ENCODE peak calls at places on chromosome 15, in eight cellular contexts. T is psoas muscle; Z is CD4-positive, alpha-beta T cell; R is HCT116; O is breast epithelium; C is cardiac muscle cell; L is stomach; H is brain microvascular endothelial cell. U is an unnamed sample.
A peak's percentile ranks its signal among the peaks of the same experiment; 100 is the strongest.

GRCh38 chr15:31300208-31300661 is 26.4 kb upstream of the KLF13 start:
- DNase-seq in T (no peak), Z (no peak), R (no peak), O (no peak), C (no peak), L (no peak), H (no peak), U (no peak)

GRCh38 chr15:99476413-99477222 is 89.2 kb upstream of the MEF2A start:
- DNase-seq in T (peak; percentile 82), Z (peak; percentile 39), R (no peak), O (peak; percentile 57), C (peak; percentile 97), L (peak; percentile 43), H (peak; percentile 97), U (no peak)

GRCh38 chr15:79440355-79440908 is 8.3 kb downstream of the MINAR1 start:
- DNase-seq in T (no peak), Z (no peak), R (no peak), O (no peak), C (no peak), L (no peak), H (no peak), U (no peak)

GRCh38 chr15:62163847-62164499 is 1.1 kb downstream of the C2CD4B start:
- DNase-seq in T (no peak), Z (no peak), R (no peak), O (no peak), C (no peak), L (peak; percentile 37), H (no peak), U (no peak)

GRCh38 chr15:45393851-45394250 is 15.5 kb upstream of the GATM start:
- DNase-seq in T (no peak), Z (no peak), R (no peak), O (no peak), C (no peak), L (no peak), H (no peak), U (no peak)

GRCh38 chr15:52289629-52290081 is 5.9 kb downstream of the MYO5C start:
- DNase-seq in T (no peak), Z (no peak), R (no peak), O (peak; percentile 54), C (no peak), L (peak; percentile 66), H (no peak), U (no peak)

GRCh38 chr15:96629501-96629900 is 299.0 kb downstream of the NR2F2 start:
- DNase-seq in T (peak; percentile 23), Z (no peak), R (no peak), O (no peak), C (no peak), L (peak; percentile 60), H (peak; percentile 1), U (no peak)

GRCh38 chr15:77387355-77388105 is 32.4 kb downstream of the PEAK1 start:
- DNase-seq in T (no peak), Z (no peak), R (no peak), O (no peak), C (peak; percentile 18), L (no peak), H (no peak), U (no peak)

GRCh38 chr15:65829150-65829764 is 37.2 kb upstream of the DENND4A start:
- DNase-seq in T (no peak), Z (no peak), R (peak; percentile 38), O (no peak), C (peak; percentile 45), L (no peak), H (no peak), U (no peak)

GRCh38 chr15:53586815-53587214 is 172.6 kb downstream of the WDR72 start:
- DNase-seq in T (no peak), Z (no peak), R (peak; percentile 28), O (no peak), C (no peak), L (peak; percentile 31), H (peak; percentile 11), U (no peak)

GRCh38 chr15:37758412-37758811 is 176.0 kb upstream of the TMCO5A start:
- DNase-seq in T (no peak), Z (no peak), R (no peak), O (no peak), C (no peak), L (peak; percentile 28), H (no peak), U (no peak)

GRCh38 chr15:34122771-34123183 is 20.9 kb downstream of the PGBD4 start:
- DNase-seq in T (no peak), Z (no peak), R (no peak), O (no peak), C (peak; percentile 87), L (no peak), H (peak; percentile 97), U (no peak)

GRCh38 chr15:48899793-48900192 is 21.9 kb downstream of the EID1 start:
- DNase-seq in T (no peak), Z (no peak), R (no peak), O (no peak), C (no peak), L (no peak), H (no peak), U (no peak)

GRCh38 chr15:66848666-66849392 is 146.8 kb downstream of the SMAD6 start:
- DNase-seq in T (no peak), Z (no peak), R (no peak), O (no peak), C (no peak), L (no peak), H (no peak), U (peak; percentile 37)

DNA sequence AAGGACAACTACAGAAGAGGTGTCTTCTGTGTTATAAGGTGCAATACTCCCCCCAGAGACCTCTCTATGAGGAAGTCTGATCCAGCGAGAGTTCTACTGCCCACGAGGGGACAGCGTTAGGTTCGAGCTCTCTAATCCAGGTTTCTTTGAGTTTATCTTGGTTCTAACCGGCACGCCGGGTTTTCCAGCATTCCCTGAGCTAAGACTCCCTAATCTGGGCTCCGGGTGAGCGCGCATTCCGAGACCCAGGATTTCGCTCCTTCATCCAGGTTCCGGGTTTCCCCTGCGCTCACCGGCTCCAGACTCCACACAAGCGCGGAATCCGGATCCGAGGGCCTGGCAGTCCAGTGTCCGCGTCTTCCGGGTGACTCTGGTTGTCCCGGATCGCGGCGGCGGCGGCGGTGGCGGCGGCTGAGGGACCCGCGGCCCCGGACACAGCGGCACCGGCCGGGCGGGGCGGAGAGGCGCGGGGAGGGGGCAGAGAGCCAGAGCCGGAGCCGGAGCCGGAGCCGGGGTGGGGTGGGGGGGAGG is at the start of gene ZNF609:
- DNase-seq in T (peak; percentile 97), Z (peak; percentile 82), R (peak; percentile 95), O (peak; percentile 88), C (peak; percentile 97), L (peak; percentile 94), H (peak; percentile 93), U (peak; percentile 88)
- TF ChIP-seq CTCF in T (no peak), Z (no peak), R (no peak), O (no peak), C (no peak), L (no peak), H (no peak), U (no peak)

GRCh38 chr15:50774450-50774849 is 8.9 kb upstream of the SPPL2A start:
- DNase-seq in T (no peak), Z (no peak), R (no peak), O (no peak), C (no peak), L (no peak), H (no peak), U (no peak)

GRCh38 chr15:50778089-50778488 is 12.6 kb upstream of the SPPL2A start:
- DNase-seq in T (no peak), Z (no peak), R (no peak), O (no peak), C (no peak), L (no peak), H (no peak), U (no peak)

GRCh38 chr15:50773389-50773788 is 7.9 kb upstream of the SPPL2A start:
- DNase-seq in T (no peak), Z (no peak), R (no peak), O (no peak), C (no peak), L (no peak), H (no peak), U (no peak)

GRCh38 chr15:50777045-50777444 is 11.5 kb upstream of the SPPL2A start:
- DNase-seq in T (no peak), Z (no peak), R (no peak), O (no peak), C (no peak), L (no peak), H (no peak), U (no peak)
- TF ChIP-seq CTCF in T (no peak), Z (no peak), R (peak; percentile 31), O (no peak), C (no peak), L (no peak), H (no peak), U (peak; percentile 26)

GRCh38 chr15:93037341-93038063 is 51.5 kb downstream of the RGMA start:
- DNase-seq in T (peak; percentile 69), Z (no peak), R (no peak), O (peak; percentile 53), C (peak; percentile 55), L (no peak), H (peak; percentile 25), U (no peak)
- TF ChIP-seq CTCF in T (peak; percentile 20), Z (no peak), R (no peak), O (no peak), C (peak; percentile 37), L (no peak), H (peak; percentile 47), U (no peak)

DNA sequence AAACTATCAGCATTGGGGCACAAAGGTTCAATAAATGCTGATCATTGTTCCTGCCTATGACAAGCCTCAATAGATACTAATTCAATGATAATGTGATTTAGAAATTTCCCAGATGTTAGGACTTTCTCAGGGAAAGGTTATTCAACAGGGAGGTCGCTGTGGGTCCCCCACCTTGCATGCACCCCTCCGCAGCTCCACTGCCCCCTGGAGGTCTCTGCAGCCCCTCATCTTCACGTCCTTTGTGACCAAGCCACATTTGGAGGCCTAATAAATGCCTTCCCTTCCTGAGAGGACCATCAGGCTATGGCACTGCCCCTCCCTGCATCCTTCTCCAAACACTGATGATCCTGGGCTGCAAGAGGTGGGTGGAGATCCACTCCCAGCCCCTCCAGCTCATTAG is 50.2 kb downstream of the NOX5 start:
- DNase-seq in T (no peak), Z (no peak), R (no peak), O (no peak), C (no peak), L (no peak), H (no peak), U (no peak)
- TF ChIP-seq CTCF in T (no peak), Z (no peak), R (no peak), O (no peak), C (no peak), L (no peak), H (peak; percentile 13), U (no peak)